ENCODE peak calls at places on chromosomes 11 and 22, in six cellular contexts. L is neural progenitor cell, F is psoas muscle, S is heart right ventricle, P is right lobe of liver, A is lung. G is an unnamed sample. For H3K27me3 and H3K4me1, the result is how much of the 10 kb centered on the place peaks cover.

GRCh38 chr11:126547161-126547560 is 191.7 kb downstream of the ST3GAL4 start:
- DNase-seq in A (no peak), F (no peak), S (no peak), L (no peak), P (no peak), G (no peak)

GRCh38 chr11:134524201-134524600 is 112.2 kb upstream of the B3GAT1 start:
- DNase-seq in L (no peak), A (no peak), P (peak), S (no peak), F (no peak), G (peak)

GRCh38 chr11:105244157-105244820 is 104.7 kb upstream of the CARD18 start:
- DNase-seq in F (no peak), L (no peak), A (no peak), P (no peak), S (no peak), G (no peak)

GRCh38 chr11:22491826-22492225 is 133.8 kb downstream of the FANCF start:
- DNase-seq in F (no peak), P (no peak), A (no peak), L (peak), S (no peak), G (no peak)

GRCh38 chr22:41579297-41579996 is 10.2 kb downstream of the PMM1 start:
- DNase-seq in A (no peak), S (no peak), P (no peak), L (no peak), F (no peak), G (no peak)

GRCh38 chr11:124882339-124883071 is 15.2 kb downstream of the ROBO4 start:
- DNase-seq in A (no peak), L (no peak), S (no peak), P (peak), F (no peak), G (peak)

GRCh38 chr11:117075186-117075585 is 23.0 kb downstream of the SIK3 start:
- DNase-seq in A (no peak), F (no peak), L (no peak), P (no peak), S (no peak), G (no peak)

GRCh38 chr11:31651822-31652221 is 142.3 kb downstream of the ELP4 start:
- DNase-seq in F (no peak), A (no peak), S (no peak), L (no peak), P (no peak), G (no peak)

GRCh38 chr11:119206512-119207299 is 567 bp downstream of the CBL start:
- DNase-seq in A (peak), F (peak), P (peak), L (peak), S (peak), G (peak)

GRCh38 chr11:45606514-45607024 is 58.9 kb downstream of the CHST1 start:
- DNase-seq in S (no peak), L (peak), F (no peak), P (no peak), A (no peak), G (no peak)

GRCh38 chr11:102186836-102187235 is 76.6 kb downstream of the YAP1 start:
- DNase-seq in L (peak), P (no peak), S (no peak), A (no peak), F (no peak), G (no peak)

GRCh38 chr11:87722756-87723599 is 452.3 kb downstream of the RAB38 start:
- DNase-seq in S (no peak), A (no peak), P (no peak), L (peak), F (no peak), G (no peak)

GRCh38 chr22:18145676-18146388 is 4.1 kb upstream of the USP18 start:
- DNase-seq in P (no peak), S (no peak), A (peak), L (no peak), F (no peak), G (no peak)

GRCh38 chr11:127074151-127074761 is 73.7 kb upstream of the KIRREL3 start:
- DNase-seq in A (no peak), F (no peak), L (peak), P (no peak), S (no peak), G (no peak)

GRCh38 chr11:62543680-62544444 is 2.7 kb downstream of the AHNAK start:
- DNase-seq in A (no peak), L (no peak), F (peak), S (no peak), P (no peak), G (peak)

GRCh38 chr11:102912482-102912830 is 37.7 kb upstream of the MMP12 start:
- DNase-seq in L (no peak), S (no peak), P (no peak), F (no peak), A (no peak), G (no peak)

GRCh38 chr11:117704416-117705150 is 92.4 kb downstream of the DSCAML1 start:
- DNase-seq in L (no peak), P (no peak), A (no peak), S (no peak), F (no peak), G (no peak)

GRCh38 chr22:30198152-30198845 is 48.3 kb downstream of the LIF start:
- DNase-seq in S (no peak), F (no peak), A (no peak), L (no peak), P (no peak), G (no peak)

GRCh38 chr22:17149073-17149815 is 9.8 kb downstream of the HDHD5 start:
- DNase-seq in A (no peak), F (no peak), S (no peak), P (no peak), L (no peak), G (no peak)

GRCh38 chr11:14248577-14248976 is 110.4 kb downstream of the RRAS2 start:
- DNase-seq in L (peak), F (no peak), P (no peak), S (no peak), A (no peak), G (no peak)

GRCh38 chr11:124865902-124866851 is 945 bp downstream of the ROBO3 start:
- DNase-seq in L (peak), A (no peak), P (no peak), S (peak), F (peak), G (no peak)

GRCh38 chr11:70265341-70265740 is 5.1 kb upstream of the PPFIA1 start:
- DNase-seq in A (no peak), F (no peak), S (no peak), L (no peak), P (peak), G (peak)

GRCh38 chr22:17087176-17088131 is 2.7 kb downstream of the IL17RA start:
- DNase-seq in S (no peak), L (no peak), P (peak), A (no peak), F (no peak), G (no peak)

GRCh38 chr11:95799531-95799930 is 9.2 kb downstream of the CEP57 start:
- DNase-seq in L (no peak), S (no peak), A (no peak), F (no peak), P (no peak), G (no peak)

GRCh38 chr11:115502636-115503082 is 1.6 kb downstream of the CADM1 start:
- DNase-seq in S (no peak), P (no peak), L (no peak), A (no peak), F (peak), G (no peak)

GRCh38 chr11:57458410-57459111 is 1.8 kb upstream of the RTN4RL2 start:
- DNase-seq in L (peak), S (peak), P (peak), F (peak), A (no peak), G (peak)

GRCh38 chr11:46050065-46050464 is 71.2 kb downstream of the PHF21A start:
- DNase-seq in F (peak), A (peak), P (no peak), L (peak), S (no peak), G (peak)

GRCh38 chr11:13174090-13174489 is 103.5 kb upstream of the BMAL1 start:
- DNase-seq in F (no peak), P (no peak), S (no peak), L (no peak), A (no peak), G (no peak)

GRCh38 chr11:107413352-107413751 is 44.3 kb downstream of the CWF19L2 start:
- DNase-seq in S (no peak), A (no peak), F (no peak), L (no peak), P (no peak), G (no peak)

GRCh38 chr11:34789196-34789834 is 126.9 kb downstream of the APIP start:
- DNase-seq in L (no peak), F (no peak), A (no peak), S (no peak), P (no peak), G (no peak)

GRCh38 chr22:21650823-21651520 is 8.9 kb downstream of the SDF2L1 start:
- DNase-seq in F (no peak), P (no peak), A (no peak), L (peak), S (no peak), G (no peak)

GRCh38 chr11:92411431-92411830 is 186.8 kb downstream of the FAT3 start:
- DNase-seq in S (no peak), P (no peak), A (no peak), F (no peak), L (peak), G (no peak)

GRCh38 chr22:28887725-28888459 is 4.5 kb downstream of the ZNRF3 start:
- DNase-seq in F (no peak), L (no peak), P (no peak), S (no peak), A (no peak), G (no peak)

GRCh38 chr22:19325296-19325950 is 33.9 kb upstream of the CLTCL1 start:
- DNase-seq in S (no peak), F (no peak), P (no peak), L (no peak), A (no peak), G (no peak)

GRCh38 chr22:24474221-24474620 is 20.9 kb upstream of the UPB1 start:
- DNase-seq in F (no peak), A (no peak), P (no peak), L (no peak), S (no peak), G (no peak)

GRCh38 chr22:37498289-37498909 is 12.2 kb upstream of the MFNG start:
- DNase-seq in S (no peak), L (peak), F (no peak), A (no peak), P (no peak), G (no peak)

GRCh38 chr22:20420157-20420842 is 17.3 kb downstream of the SCARF2 start:
- DNase-seq in S (no peak), A (no peak), L (no peak), P (no peak), F (no peak), G (peak)

GRCh38 chr22:20419664-20419951 is 18.0 kb downstream of the SCARF2 start:
- DNase-seq in S (no peak), L (no peak), F (no peak), P (no peak), A (no peak), G (peak)

GRCh38 chr22:20414450-20414849 is 20.5 kb downstream of the ZNF74 start:
- DNase-seq in P (no peak), F (no peak), A (no peak), S (no peak), L (no peak), G (peak)

GRCh38 chr22:20421507-20421874 is 16.1 kb downstream of the SCARF2 start:
- DNase-seq in L (no peak), F (no peak), S (no peak), A (no peak), P (no peak), G (peak)

GRCh38 chr22:20418211-20418788 is 19.3 kb downstream of the SCARF2 start:
- DNase-seq in S (peak), A (peak), L (peak), P (peak), F (peak), G (peak)
- H3K27me3 ChIP-seq in S (under half), A (under half), L (under half), P (under half), F (under half), G (under half)

GRCh38 chr11:723120-723883 is 17.3 kb downstream of the EPS8L2 start:
- DNase-seq in A (no peak), L (peak), P (peak), S (no peak), F (peak), G (no peak)
- H3K4me1 ChIP-seq in A (under half), L (under half), P (under half), S (half or more), F (under half), G (under half)

DNA sequence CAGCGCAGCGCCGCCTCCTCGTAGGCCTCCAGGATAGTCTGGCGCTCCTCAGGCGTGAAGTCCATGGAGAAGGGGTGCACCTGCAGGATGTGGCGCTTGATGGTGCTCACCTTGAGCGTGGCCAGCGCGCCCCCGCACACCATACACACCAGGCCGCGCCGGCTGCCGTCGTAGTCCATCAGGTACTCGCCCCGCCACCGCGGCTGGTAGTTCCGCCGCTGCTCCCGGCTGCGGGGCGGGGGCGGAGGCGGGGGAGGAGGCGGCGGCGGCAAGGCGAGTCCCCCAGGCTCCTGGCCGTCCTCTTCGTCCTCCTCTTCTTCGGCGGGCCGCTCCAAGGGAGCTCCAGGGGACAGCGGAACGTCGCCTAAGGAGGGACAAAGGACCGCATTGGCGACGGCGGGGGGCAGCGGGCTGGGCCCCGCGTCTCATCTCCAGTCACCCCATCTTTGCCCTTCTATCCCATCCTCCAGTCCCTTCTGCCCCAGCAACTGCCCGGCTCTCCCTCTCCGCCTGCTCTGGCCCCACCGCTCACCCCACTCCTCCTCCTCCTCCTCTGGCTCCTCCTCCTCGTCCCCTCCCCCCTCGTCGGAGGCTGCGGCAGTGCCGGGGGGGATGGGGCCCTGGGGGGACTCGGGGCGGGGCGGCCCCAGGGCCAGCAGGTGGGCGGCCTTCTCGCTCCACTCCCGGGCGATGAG is 4.9 kb downstream of the ZFTA start:
- DNase-seq in S (peak), A (no peak), F (peak), P (peak), L (peak), G (peak)
- H3K4me3 ChIP-seq in S (peak), A (no peak), F (peak), P (peak), L (peak), G (no peak)

DNA sequence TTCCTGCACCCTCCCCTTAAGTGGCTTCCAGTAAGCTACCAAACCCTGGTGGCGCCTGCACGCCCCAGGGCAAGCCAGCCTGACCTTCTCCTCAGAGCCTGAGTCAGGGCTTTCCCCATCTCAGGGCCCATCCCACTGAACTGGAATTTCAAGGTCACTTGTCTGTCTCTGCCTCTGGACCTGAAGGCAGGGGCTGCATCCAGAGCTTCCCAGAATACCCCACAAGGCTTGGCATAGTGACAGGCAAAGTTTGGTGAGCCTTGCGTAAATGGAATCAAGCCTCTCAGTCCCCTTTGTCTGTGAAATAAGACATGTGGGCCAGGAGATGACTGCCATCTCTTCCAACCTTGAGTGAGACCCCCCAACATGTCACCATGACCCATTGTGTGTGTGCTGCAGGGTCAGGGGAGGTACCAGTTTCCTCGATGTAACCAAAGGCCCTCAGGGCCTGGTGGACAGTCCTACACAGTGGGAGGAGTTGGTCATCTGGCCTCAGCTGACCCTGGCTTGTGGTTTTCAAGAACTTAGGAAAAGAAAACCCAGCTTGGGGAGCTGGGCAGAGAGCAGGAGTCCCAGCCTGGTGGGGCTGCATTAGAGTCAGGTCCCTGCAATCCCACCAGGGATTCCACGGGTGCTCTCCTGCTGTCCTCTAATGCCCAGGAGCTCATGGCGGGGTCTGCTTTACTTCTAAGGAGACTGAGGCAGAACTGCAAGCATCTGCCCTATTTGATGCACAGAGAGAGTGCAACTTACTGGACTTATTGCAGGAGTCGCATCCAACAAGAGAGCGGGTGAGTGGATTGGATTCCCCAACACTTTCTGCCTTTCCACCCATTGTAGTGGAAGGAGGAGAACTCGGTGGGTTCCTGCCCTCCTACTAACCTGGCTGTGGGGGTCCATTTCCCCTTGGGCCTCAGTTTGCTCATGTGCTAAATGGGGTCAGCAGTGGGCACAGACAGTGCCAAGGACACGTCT is 8.8 kb downstream of the ALX4 start:
- DNase-seq in A (no peak), L (no peak), P (no peak), F (no peak), S (no peak), G (no peak)
- H3K27me3 ChIP-seq in A (under half), L (half or more), P (under half), F (under half), S (half or more), G (under half)

GRCh38 chr11:10050561-10050960 is 243.5 kb downstream of the SBF2 start:
- DNase-seq in F (no peak), S (no peak), A (no peak), P (no peak), L (no peak), G (no peak)

DNA sequence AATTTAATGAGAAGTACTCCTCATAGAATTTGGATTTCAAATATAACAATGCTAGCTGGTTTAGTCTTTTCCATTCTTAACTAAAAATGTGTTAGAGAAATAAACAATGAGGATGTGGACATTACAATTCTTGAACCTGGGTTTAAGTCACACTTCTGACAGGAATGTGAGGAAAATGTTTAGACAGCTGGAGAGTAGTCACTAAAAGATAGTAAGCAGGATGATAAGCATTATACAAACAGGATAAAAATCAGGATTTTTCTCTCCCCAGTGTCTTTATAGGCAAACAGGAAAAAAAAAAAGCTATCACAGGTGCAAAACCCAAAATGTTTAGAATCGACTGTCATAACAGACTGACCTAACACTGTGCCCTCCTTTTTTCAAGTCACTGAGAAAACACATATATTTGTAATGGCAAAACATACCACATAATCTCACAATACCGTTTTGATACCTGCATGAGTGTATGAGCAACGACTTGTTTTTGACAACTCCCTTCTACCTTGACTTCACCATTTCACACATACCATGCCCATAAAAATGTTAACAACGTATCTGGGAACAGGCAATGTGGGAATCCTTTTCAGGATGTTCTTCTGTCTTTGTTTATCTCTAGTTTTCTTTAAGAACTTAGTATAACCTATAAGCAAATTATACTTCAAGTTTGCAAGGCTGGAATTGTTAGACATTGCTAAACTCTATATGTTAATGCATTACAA is 242.0 kb downstream of the SBF2 start:
- DNase-seq in A (no peak), P (no peak), S (no peak), F (no peak), L (no peak), G (no peak)
- H3K4me1 ChIP-seq in A (under half), P (under half), S (under half), F (under half), L (under half), G (under half)

GRCh38 chr22:49927483-49928184 is 9.2 kb downstream of the CRELD2 start:
- DNase-seq in P (no peak), F (no peak), S (no peak), L (no peak), A (no peak), G (no peak)

GRCh38 chr22:49924113-49924833 is 5.8 kb downstream of the CRELD2 start:
- DNase-seq in F (no peak), A (no peak), L (no peak), P (no peak), S (no peak), G (peak)

GRCh38 chr22:49923445-49923844 is 5.0 kb downstream of the CRELD2 start:
- DNase-seq in P (no peak), S (no peak), A (no peak), L (no peak), F (no peak), G (no peak)

GRCh38 chr22:49926916-49927315 is 8.5 kb downstream of the CRELD2 start:
- DNase-seq in L (no peak), F (no peak), S (no peak), A (no peak), P (no peak), G (peak)

GRCh38 chr22:49925525-49926128 is 7.2 kb downstream of the CRELD2 start:
- DNase-seq in L (no peak), A (no peak), F (no peak), S (no peak), P (no peak), G (no peak)
- H3K4me3 ChIP-seq in L (no peak), A (no peak), F (no peak), S (no peak), P (no peak), G (no peak)

GRCh38 chr11:111465400-111465799 is 46.8 kb downstream of the BTG4 start:
- DNase-seq in L (no peak), P (no peak), S (no peak), F (no peak), A (no peak), G (no peak)
- H3K27me3 ChIP-seq in L (under half), P (under half), S (under half), F (under half), A (under half), G (under half)

GRCh38 chr11:64759722-64760719 is at the start of gene PYGM:
- DNase-seq in L (peak), P (no peak), F (peak), A (no peak), S (peak), G (peak)
- H3K4me1 ChIP-seq in L (under half), P (under half), F (half or more), A (under half), S (half or more), G (under half)

G was measured in aorta.